ENCODE peak calls at places on chromosomes 11 and 22, in ten cellular contexts. Y, N, K, V, U, J, O, R, W and G are unnamed samples.

GRCh38 chr22:32920032-32920628 is 118.6 kb downstream of the TIMP3 start:
- DNase-seq in Y (no peak), N (no peak), K (no peak), V (no peak), U (no peak), J (no peak), O (no peak), R (no peak), W (no peak), G (no peak)

GRCh38 chr11:125374398-125374797 is 121.7 kb downstream of the FEZ1 start:
- DNase-seq in Y (no peak), N (no peak), K (no peak), V (no peak), U (no peak), J (no peak), O (no peak), R (no peak), W (no peak), G (no peak)

GRCh38 chr11:69637601-69637955 is 3.4 kb upstream of the CCND1 start:
- DNase-seq in Y (no peak), N (no peak), K (no peak), V (no peak), U (no peak), J (no peak), O (no peak), R (no peak), W (no peak), G (no peak)

GRCh38 chr22:23176645-23177027 is 3.7 kb upstream of the BCR start:
- DNase-seq in Y (no peak), N (no peak), K (no peak), V (no peak), U (no peak), J (no peak), O (no peak), R (no peak), W (no peak), G (no peak)

GRCh38 chr22:34055525-34056200 is 135.4 kb upstream of the LARGE1 start:
- DNase-seq in Y (no peak), N (no peak), K (peak), V (no peak), U (no peak), J (no peak), O (peak), R (no peak), W (no peak), G (no peak)

GRCh38 chr11:44946268-44946667 is 4.4 kb downstream of the TP53I11 start:
- DNase-seq in Y (no peak), N (no peak), K (no peak), V (peak), U (no peak), J (no peak), O (no peak), R (no peak), W (no peak), G (no peak)

GRCh38 chr11:11476971-11477645 is 124.1 kb upstream of the CSNK2A3 start:
- DNase-seq in Y (peak), N (peak), K (no peak), V (no peak), U (no peak), J (no peak), O (no peak), R (no peak), W (no peak), G (no peak)

GRCh38 chr11:5123802-5124521 is 14.2 kb downstream of the OR52A5 start:
- DNase-seq in Y (peak), N (peak), K (peak), V (no peak), U (peak), J (peak), O (peak), R (peak), W (peak), G (peak)

GRCh38 chr11:114705280-114706024 is 27.1 kb downstream of the NXPE2 start:
- DNase-seq in Y (no peak), N (no peak), K (no peak), V (no peak), U (no peak), J (no peak), O (no peak), R (no peak), W (no peak), G (no peak)

GRCh38 chr11:75189911-75190310 is 39.0 kb downstream of the SLCO2B1 start:
- DNase-seq in Y (no peak), N (no peak), K (no peak), V (no peak), U (no peak), J (no peak), O (no peak), R (no peak), W (no peak), G (no peak)